ENCODE peak calls at places on chromosomes 16 and 17, in six cellular contexts. B is GM12878, M is uterus, T is IMR-90, X is psoas muscle, Q is lung. F is an unnamed sample. For H3K4me1, the result is how much of the 10 kb centered on the place peaks cover.

GRCh38 chr16:66476328-66477027 is 49.4 kb downstream of the BEAN1 start:
- DNase-seq in X (no peak), T (no peak), Q (no peak), M (peak), B (no peak), F (peak)

GRCh38 chr16:68374251-68374805 is 63.5 kb downstream of the PRMT7 start:
- DNase-seq in M (no peak), X (no peak), B (no peak), T (no peak), Q (no peak), F (no peak)

GRCh38 chr16:88556294-88556988 is 13.8 kb upstream of the ZC3H18 start:
- DNase-seq in X (no peak), M (no peak), T (no peak), Q (no peak), B (no peak), F (no peak)

GRCh38 chr17:35433075-35433894 is 985 bp upstream of the SLFN12 start:
- DNase-seq in T (peak), X (peak), Q (peak), B (peak), M (peak), F (peak)

GRCh38 chr17:5468075-5468473 is 708 bp downstream of the DHX33 start:
- DNase-seq in Q (no peak), X (no peak), B (no peak), T (no peak), M (no peak), F (no peak)

GRCh38 chr17:40903129-40903847 is 18.2 kb upstream of the KRT20 start:
- DNase-seq in Q (no peak), M (no peak), X (no peak), T (peak), B (no peak), F (peak)

GRCh38 chr16:13587171-13587570 is 332.8 kb upstream of the ERCC4 start:
- DNase-seq in Q (no peak), B (no peak), T (no peak), M (no peak), X (no peak), F (no peak)

GRCh38 chr17:56108811-56109284 is 44.4 kb upstream of the ANKFN1 start:
- DNase-seq in X (no peak), M (no peak), T (no peak), B (peak), Q (no peak), F (no peak)

GRCh38 chr17:36994438-36994837 is 45.7 kb downstream of the AATF start:
- DNase-seq in X (no peak), Q (no peak), M (no peak), T (peak), B (no peak), F (peak)

GRCh38 chr16:21263640-21264211 is 14.4 kb downstream of the CRYM start:
- DNase-seq in B (peak), Q (no peak), T (peak), X (no peak), M (no peak), F (no peak)

GRCh38 chr17:37373530-37374159 is 2.1 kb upstream of the C17orf78 start:
- DNase-seq in M (peak), X (no peak), B (no peak), Q (peak), T (peak), F (peak)

GRCh38 chr16:84062734-84063640 is 20.4 kb upstream of the SLC38A8 start:
- DNase-seq in B (no peak), Q (peak), T (peak), M (peak), X (peak), F (peak)

GRCh38 chr16:71421911-71422310 is 19.9 kb downstream of the TLE7 start:
- DNase-seq in B (no peak), T (no peak), Q (no peak), M (no peak), X (no peak), F (no peak)

GRCh38 chr16:9197957-9198661 is 106.7 kb downstream of the HAPSTR1 start:
- DNase-seq in X (no peak), B (no peak), M (no peak), Q (no peak), T (no peak), F (no peak)

GRCh38 chr17:40848583-40849235 is 18.3 kb downstream of the KRT12 start:
- DNase-seq in B (no peak), T (no peak), M (no peak), Q (no peak), X (no peak), F (no peak)

GRCh38 chr17:78674156-78674555 is 97.0 kb upstream of the DNAH17 start:
- DNase-seq in M (no peak), B (no peak), T (no peak), X (no peak), Q (no peak), F (no peak)

GRCh38 chr17:11950771-11951519 is 46.3 kb downstream of the ZNF18 start:
- DNase-seq in X (no peak), Q (no peak), B (no peak), M (no peak), T (no peak), F (no peak)

GRCh38 chr16:89920723-89921122 is 2.1 kb downstream of the MC1R start:
- DNase-seq in T (peak), B (no peak), X (no peak), M (no peak), Q (no peak), F (no peak)

GRCh38 chr16:77788196-77789084 is at the start of gene VAT1L:
- DNase-seq in Q (no peak), B (no peak), T (peak), M (no peak), X (no peak), F (peak)

GRCh38 chr17:57121308-57122042 is 36.4 kb downstream of the AKAP1 start:
- DNase-seq in X (no peak), T (peak), B (no peak), Q (no peak), M (no peak), F (no peak)

GRCh38 chr17:78378225-78379133 is at the start of gene PGS1:
- DNase-seq in M (peak), T (peak), X (peak), Q (peak), B (no peak), F (peak)

GRCh38 chr17:78735832-78736525 is 46.1 kb downstream of the CYTH1 start:
- DNase-seq in T (no peak), M (no peak), Q (no peak), B (no peak), X (no peak), F (no peak)

GRCh38 chr17:14428640-14429029 is 127.8 kb downstream of the HS3ST3B1 start:
- DNase-seq in B (no peak), X (no peak), Q (no peak), M (no peak), T (no peak), F (no peak)

GRCh38 chr17:79852748-79853147 is 13.5 kb upstream of the CBX4 start:
- DNase-seq in M (no peak), X (no peak), Q (no peak), T (peak), B (no peak), F (peak)

GRCh38 chr16:67191995-67192681 is at the start of gene E2F4:
- DNase-seq in Q (peak), T (peak), B (peak), X (peak), M (peak), F (peak)

GRCh38 chr17:51709867-51710266 is 448.6 kb downstream of the CA10 start:
- DNase-seq in B (no peak), M (no peak), X (no peak), T (no peak), Q (no peak), F (no peak)

GRCh38 chr17:40065041-40065770 is 2.4 kb downstream of the THRA start:
- DNase-seq in T (peak), X (no peak), M (no peak), B (no peak), Q (no peak), F (no peak)

GRCh38 chr17:41223821-41224220 is 2.6 kb upstream of the KRTAP9-2 start:
- DNase-seq in B (no peak), Q (no peak), M (no peak), T (peak), X (no peak), F (no peak)

GRCh38 chr17:48506246-48506645 is 24.6 kb downstream of the HOXB1 start:
- DNase-seq in M (no peak), X (no peak), T (no peak), Q (no peak), B (no peak), F (no peak)

GRCh38 chr16:78812582-78812981 is 713.1 kb downstream of the WWOX start:
- DNase-seq in T (no peak), M (no peak), Q (no peak), X (no peak), B (no peak), F (no peak)

GRCh38 chr16:58684001-58684353 is 593 bp downstream of the SLC38A7 start:
- DNase-seq in B (no peak), Q (no peak), X (no peak), M (no peak), T (peak), F (no peak)

GRCh38 chr17:45430738-45431530 is 1.7 kb downstream of the ARHGAP27 start:
- DNase-seq in T (no peak), Q (peak), X (no peak), M (no peak), B (no peak), F (no peak)

GRCh38 chr16:67445441-67445912 is 14.6 kb downstream of the HSD11B2 start:
- DNase-seq in M (peak), X (no peak), T (no peak), B (no peak), Q (no peak), F (no peak)

GRCh38 chr17:78176548-78177025 is 8.2 kb downstream of the SYNGR2 start:
- DNase-seq in M (peak), T (peak), X (peak), B (no peak), Q (peak), F (no peak)

GRCh38 chr17:31373150-31374082 is 18.1 kb upstream of the RAB11FIP4 start:
- DNase-seq in T (peak), Q (no peak), X (no peak), B (peak), M (no peak), F (peak)

GRCh38 chr16:19115148-19116021 is 1.6 kb downstream of the ITPRIPL2 start:
- DNase-seq in B (no peak), T (no peak), X (no peak), Q (no peak), M (no peak), F (no peak)

GRCh38 chr17:14305785-14306496 is 5.1 kb downstream of the HS3ST3B1 start:
- DNase-seq in Q (no peak), X (no peak), B (no peak), T (no peak), M (no peak), F (no peak)

GRCh38 chr16:84582958-84583516 is 34.8 kb downstream of the COTL1 start:
- DNase-seq in X (no peak), M (no peak), B (no peak), Q (peak), T (peak), F (no peak)

DNA sequence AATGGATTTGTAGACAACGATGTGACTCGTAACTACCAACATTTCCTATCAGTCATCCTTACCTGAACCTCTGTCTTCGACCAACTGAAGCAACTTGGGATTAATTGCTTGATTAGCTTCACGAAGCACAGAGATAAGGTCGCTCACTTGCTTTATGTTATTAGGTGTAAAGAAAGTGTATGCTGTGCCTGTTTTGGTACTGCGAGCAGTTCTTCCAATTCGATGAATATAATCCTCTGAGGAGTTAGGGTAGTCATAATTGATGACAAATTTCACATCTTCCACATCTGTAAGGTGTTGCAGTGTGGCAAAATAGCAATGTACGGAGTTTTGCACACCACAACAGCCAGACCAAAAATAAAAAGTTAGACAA is 3.6 kb upstream of the POLG2 start:
- DNase-seq in Q (no peak), T (no peak), X (no peak), B (no peak), M (no peak), F (no peak)
- H3K4me1 ChIP-seq in Q (under half), T (under half), X (under half), B (under half), M (under half), F (under half)

GRCh38 chr16:23497543-23497868 is 12.8 kb downstream of the GGA2 start:
- DNase-seq in M (no peak), X (no peak), T (no peak), Q (no peak), B (no peak), F (no peak)
- H3K4me1 ChIP-seq in M (under half), X (under half), T (under half), Q (under half), B (under half), F (under half)

DNA sequence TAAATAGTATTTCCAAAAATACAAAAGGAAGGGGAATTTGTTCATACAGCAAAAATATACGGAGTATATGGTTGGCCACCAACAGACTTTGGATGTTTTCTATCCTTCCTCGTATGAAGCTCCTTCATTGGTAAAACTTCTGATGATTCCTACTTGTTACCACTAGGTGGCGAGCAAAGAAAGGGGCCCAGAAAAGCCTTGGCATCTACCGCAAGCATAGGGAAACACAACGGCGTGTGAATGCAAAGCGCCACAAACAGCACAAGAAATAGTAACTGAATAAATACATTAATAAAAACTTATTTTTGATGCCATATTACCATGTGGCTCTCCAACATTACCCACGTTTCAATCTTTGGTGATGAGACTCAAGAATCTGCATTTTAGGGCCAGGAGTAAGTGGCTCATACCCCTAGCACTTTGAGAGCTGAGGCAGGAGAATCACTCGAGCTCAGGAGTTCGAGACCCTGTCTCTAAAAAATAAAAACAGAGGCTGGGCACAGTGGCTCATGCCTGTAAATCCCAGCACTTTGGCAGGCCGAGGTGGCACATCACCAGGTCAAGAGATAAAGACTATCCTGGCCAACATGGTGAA is 34.5 kb downstream of the YWHAE start:
- DNase-seq in X (no peak), T (peak), Q (peak), M (peak), B (peak), F (peak)
- H3K4me1 ChIP-seq in X (half or more), T (under half), Q (under half), M (under half), B (under half), F (under half)

DNA sequence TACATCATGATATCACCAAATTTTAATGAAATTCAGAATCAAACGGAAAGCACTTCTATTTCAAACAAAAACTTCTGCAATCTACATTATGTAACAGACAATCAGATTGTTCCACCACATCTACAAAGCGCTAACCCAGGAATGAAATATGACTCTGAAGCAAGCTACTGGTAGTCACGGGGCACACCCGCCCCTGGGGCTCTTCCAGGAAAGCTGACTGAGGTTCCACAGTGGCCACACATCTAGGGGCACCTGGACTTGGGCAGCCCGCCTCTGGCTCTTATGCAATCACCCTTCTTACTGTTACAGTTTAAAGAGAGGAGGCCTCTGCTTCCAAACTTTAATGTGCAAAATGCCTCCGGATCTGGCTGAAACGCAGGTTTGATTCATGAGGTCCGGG is 27.5 kb downstream of the ZCCHC14 start:
- DNase-seq in X (peak), T (peak), B (no peak), M (peak), Q (peak), F (no peak)
- H3K4me1 ChIP-seq in X (half or more), T (under half), B (under half), M (under half), Q (under half), F (under half)

GRCh38 chr17:29257756-29258155 is 11.1 kb downstream of the CRYBA1 start:
- DNase-seq in Q (no peak), B (no peak), M (no peak), X (no peak), T (peak), F (no peak)
- H3K4me1 ChIP-seq in Q (under half), B (under half), M (under half), X (under half), T (under half), F (under half)

DNA sequence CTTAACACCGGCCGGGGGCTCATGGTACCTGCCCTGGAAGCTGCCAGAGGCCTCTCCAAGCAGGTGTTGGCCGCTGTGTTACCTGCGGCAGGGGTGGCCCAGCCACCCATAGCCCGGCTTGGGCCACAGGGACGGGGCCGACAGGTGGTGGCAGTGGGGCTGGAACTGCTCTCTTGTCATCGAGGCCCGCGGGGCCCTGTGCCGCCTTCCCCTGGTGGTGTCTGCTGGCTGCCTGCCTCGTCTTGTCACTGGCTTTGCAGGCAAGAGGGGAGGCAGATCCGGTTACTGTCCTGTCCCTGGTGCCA is 27.1 kb downstream of the GSE1 start:
- DNase-seq in B (no peak), T (no peak), Q (no peak), X (no peak), M (no peak), F (no peak)
- H3K4me1 ChIP-seq in B (under half), T (under half), Q (under half), X (half or more), M (under half), F (under half)

GRCh38 chr17:81517339-81518112 is 4.9 kb upstream of the ACTG1 start:
- DNase-seq in Q (no peak), B (peak), M (peak), X (peak), T (no peak), F (no peak)
- H3K4me1 ChIP-seq in Q (under half), B (under half), M (under half), X (under half), T (under half), F (half or more)

F was measured in SJSA1.